ENCODE peak calls at places on chromosomes 2 and 18, in seven cellular contexts. One of them, this sample, is unnamed.

GRCh38 chr18:13539843-13540535 is 186.4 kb downstream of the FAM210A start:
- DNase-seq in activated CD8-positive, alpha-beta memory T cell treated with anti-CD3 and anti-CD28 coated beads, Interleukin-2, amount 10 ng/mL, durations not matched to agents 7 days and 5 days: peak; percentile 19
- DNase-seq in nephron progenitor cell: no peak
- DNase-seq in cardiac fibroblast: no peak
- DNase-seq in left cardiac atrium: no peak
- DNase-seq in fibroblast of lung: no peak
- DNase-seq in H54: no peak
- DNase-seq in this sample: no peak

GRCh38 chr18:55382277-55382805 is 205.7 kb downstream of the TCF4 start:
- DNase-seq in left cardiac atrium: no peak
- DNase-seq in fibroblast of lung: no peak
- DNase-seq in nephron progenitor cell: no peak
- DNase-seq in H54: no peak
- DNase-seq in activated CD8-positive, alpha-beta memory T cell treated with anti-CD3 and anti-CD28 coated beads, Interleukin-2, amount 10 ng/mL, durations not matched to agents 7 days and 5 days: no peak
- DNase-seq in cardiac fibroblast: peak; percentile 18
- DNase-seq in this sample: no peak

GRCh38 chr2:138581909-138582308 is 80.3 kb downstream of the SPOPL start:
- DNase-seq in fibroblast of lung: no peak
- DNase-seq in H54: no peak
- DNase-seq in nephron progenitor cell: no peak
- DNase-seq in cardiac fibroblast: no peak
- DNase-seq in activated CD8-positive, alpha-beta memory T cell treated with anti-CD3 and anti-CD28 coated beads, Interleukin-2, amount 10 ng/mL, durations not matched to agents 7 days and 5 days: no peak
- DNase-seq in left cardiac atrium: no peak
- DNase-seq in this sample: no peak

GRCh38 chr18:29012364-29012763 is 835.4 kb upstream of the CDH2 start:
- DNase-seq in cardiac fibroblast: no peak
- DNase-seq in fibroblast of lung: no peak
- DNase-seq in left cardiac atrium: no peak
- DNase-seq in activated CD8-positive, alpha-beta memory T cell treated with anti-CD3 and anti-CD28 coated beads, Interleukin-2, amount 10 ng/mL, durations not matched to agents 7 days and 5 days: no peak
- DNase-seq in nephron progenitor cell: no peak
- DNase-seq in H54: no peak
- DNase-seq in this sample: no peak

GRCh38 chr2:80112790-80113189 is 191.8 kb downstream of the LRRTM1 start:
- DNase-seq in left cardiac atrium: no peak
- DNase-seq in cardiac fibroblast: no peak
- DNase-seq in activated CD8-positive, alpha-beta memory T cell treated with anti-CD3 and anti-CD28 coated beads, Interleukin-2, amount 10 ng/mL, durations not matched to agents 7 days and 5 days: no peak
- DNase-seq in fibroblast of lung: no peak
- DNase-seq in nephron progenitor cell: no peak
- DNase-seq in H54: no peak
- DNase-seq in this sample: no peak

GRCh38 chr2:139791330-139791729 is 1011.1 kb upstream of the NXPH2 start:
- DNase-seq in left cardiac atrium: no peak
- DNase-seq in nephron progenitor cell: no peak
- DNase-seq in cardiac fibroblast: no peak
- DNase-seq in H54: no peak
- DNase-seq in activated CD8-positive, alpha-beta memory T cell treated with anti-CD3 and anti-CD28 coated beads, Interleukin-2, amount 10 ng/mL, durations not matched to agents 7 days and 5 days: no peak
- DNase-seq in fibroblast of lung: no peak
- DNase-seq in this sample: no peak

GRCh38 chr2:63614983-63615945 is 26.5 kb downstream of the MDH1 start:
- DNase-seq in activated CD8-positive, alpha-beta memory T cell treated with anti-CD3 and anti-CD28 coated beads, Interleukin-2, amount 10 ng/mL, durations not matched to agents 7 days and 5 days: no peak
- DNase-seq in fibroblast of lung: no peak
- DNase-seq in H54: peak; percentile 9
- DNase-seq in left cardiac atrium: no peak
- DNase-seq in cardiac fibroblast: peak; percentile 69
- DNase-seq in nephron progenitor cell: no peak
- DNase-seq in this sample: no peak

GRCh38 chr18:50281972-50282520 is 723 bp upstream of the MBD1 start:
- DNase-seq in fibroblast of lung: no peak
- DNase-seq in H54: no peak
- DNase-seq in left cardiac atrium: peak; percentile 28
- DNase-seq in nephron progenitor cell: no peak
- DNase-seq in activated CD8-positive, alpha-beta memory T cell treated with anti-CD3 and anti-CD28 coated beads, Interleukin-2, amount 10 ng/mL, durations not matched to agents 7 days and 5 days: no peak
- DNase-seq in cardiac fibroblast: no peak
- DNase-seq in this sample: peak; percentile 26

GRCh38 chr2:42138163-42139016 is 30.8 kb upstream of the EML4 start:
- DNase-seq in activated CD8-positive, alpha-beta memory T cell treated with anti-CD3 and anti-CD28 coated beads, Interleukin-2, amount 10 ng/mL, durations not matched to agents 7 days and 5 days: no peak
- DNase-seq in H54: no peak
- DNase-seq in cardiac fibroblast: peak; percentile 96
- DNase-seq in left cardiac atrium: no peak
- DNase-seq in fibroblast of lung: peak; percentile 98
- DNase-seq in nephron progenitor cell: no peak
- DNase-seq in this sample: no peak

GRCh38 chr2:137947714-137948336 is 16.4 kb upstream of the HNMT start:
- DNase-seq in nephron progenitor cell: peak; percentile 59
- DNase-seq in cardiac fibroblast: peak; percentile 89
- DNase-seq in H54: no peak
- DNase-seq in activated CD8-positive, alpha-beta memory T cell treated with anti-CD3 and anti-CD28 coated beads, Interleukin-2, amount 10 ng/mL, durations not matched to agents 7 days and 5 days: peak; percentile 41
- DNase-seq in fibroblast of lung: peak; percentile 85
- DNase-seq in left cardiac atrium: peak; percentile 82
- DNase-seq in this sample: no peak

GRCh38 chr2:159661286-159661685 is 44.9 kb upstream of the BAZ2B start:
- DNase-seq in left cardiac atrium: no peak
- DNase-seq in nephron progenitor cell: no peak
- DNase-seq in H54: no peak
- DNase-seq in fibroblast of lung: peak; percentile 41
- DNase-seq in cardiac fibroblast: peak; percentile 20
- DNase-seq in activated CD8-positive, alpha-beta memory T cell treated with anti-CD3 and anti-CD28 coated beads, Interleukin-2, amount 10 ng/mL, durations not matched to agents 7 days and 5 days: no peak
- DNase-seq in this sample: no peak

GRCh38 chr18:79476918-79477685 is 81.4 kb downstream of the NFATC1 start:
- DNase-seq in nephron progenitor cell: no peak
- DNase-seq in left cardiac atrium: peak; percentile 11
- DNase-seq in H54: no peak
- DNase-seq in fibroblast of lung: no peak
- DNase-seq in activated CD8-positive, alpha-beta memory T cell treated with anti-CD3 and anti-CD28 coated beads, Interleukin-2, amount 10 ng/mL, durations not matched to agents 7 days and 5 days: no peak
- DNase-seq in cardiac fibroblast: no peak
- DNase-seq in this sample: no peak

GRCh38 chr18:68840554-68841263 is 42.8 kb downstream of the CCDC102B start:
- DNase-seq in activated CD8-positive, alpha-beta memory T cell treated with anti-CD3 and anti-CD28 coated beads, Interleukin-2, amount 10 ng/mL, durations not matched to agents 7 days and 5 days: no peak
- DNase-seq in left cardiac atrium: peak; percentile 32
- DNase-seq in cardiac fibroblast: peak; percentile 98
- DNase-seq in nephron progenitor cell: no peak
- DNase-seq in fibroblast of lung: peak; percentile 96
- DNase-seq in H54: peak; percentile 1
- DNase-seq in this sample: no peak

GRCh38 chr2:13654416-13654815 is 937.7 kb downstream of the TRIB2 start:
- DNase-seq in nephron progenitor cell: no peak
- DNase-seq in cardiac fibroblast: no peak
- DNase-seq in left cardiac atrium: no peak
- DNase-seq in activated CD8-positive, alpha-beta memory T cell treated with anti-CD3 and anti-CD28 coated beads, Interleukin-2, amount 10 ng/mL, durations not matched to agents 7 days and 5 days: no peak
- DNase-seq in fibroblast of lung: no peak
- DNase-seq in H54: no peak
- DNase-seq in this sample: no peak

GRCh38 chr18:13909141-13909540 is 6.2 kb downstream of the MC2R start:
- DNase-seq in H54: no peak
- DNase-seq in left cardiac atrium: no peak
- DNase-seq in fibroblast of lung: no peak
- DNase-seq in nephron progenitor cell: no peak
- DNase-seq in activated CD8-positive, alpha-beta memory T cell treated with anti-CD3 and anti-CD28 coated beads, Interleukin-2, amount 10 ng/mL, durations not matched to agents 7 days and 5 days: no peak
- DNase-seq in cardiac fibroblast: no peak
- DNase-seq in this sample: no peak

GRCh38 chr2:15047184-15047583 is 414.7 kb downstream of the LRATD1 start:
- DNase-seq in activated CD8-positive, alpha-beta memory T cell treated with anti-CD3 and anti-CD28 coated beads, Interleukin-2, amount 10 ng/mL, durations not matched to agents 7 days and 5 days: no peak
- DNase-seq in nephron progenitor cell: no peak
- DNase-seq in fibroblast of lung: no peak
- DNase-seq in cardiac fibroblast: no peak
- DNase-seq in H54: no peak
- DNase-seq in left cardiac atrium: no peak
- DNase-seq in this sample: no peak

GRCh38 chr2:30866974-30867373 is 59.7 kb upstream of the CAPN13 start:
- DNase-seq in fibroblast of lung: no peak
- DNase-seq in left cardiac atrium: no peak
- DNase-seq in nephron progenitor cell: no peak
- DNase-seq in activated CD8-positive, alpha-beta memory T cell treated with anti-CD3 and anti-CD28 coated beads, Interleukin-2, amount 10 ng/mL, durations not matched to agents 7 days and 5 days: no peak
- DNase-seq in cardiac fibroblast: no peak
- DNase-seq in H54: no peak
- DNase-seq in this sample: no peak

GRCh38 chr2:16099326-16099725 is 159.0 kb downstream of the MYCN start:
- DNase-seq in nephron progenitor cell: no peak
- DNase-seq in left cardiac atrium: no peak
- DNase-seq in activated CD8-positive, alpha-beta memory T cell treated with anti-CD3 and anti-CD28 coated beads, Interleukin-2, amount 10 ng/mL, durations not matched to agents 7 days and 5 days: no peak
- DNase-seq in H54: no peak
- DNase-seq in cardiac fibroblast: no peak
- DNase-seq in fibroblast of lung: no peak
- DNase-seq in this sample: no peak

GRCh38 chr2:172102159-172102857 is 392 bp downstream of the DLX2 start:
- DNase-seq in left cardiac atrium: no peak
- DNase-seq in nephron progenitor cell: peak; percentile 58
- DNase-seq in activated CD8-positive, alpha-beta memory T cell treated with anti-CD3 and anti-CD28 coated beads, Interleukin-2, amount 10 ng/mL, durations not matched to agents 7 days and 5 days: no peak
- DNase-seq in cardiac fibroblast: peak; percentile 61
- DNase-seq in H54: no peak
- DNase-seq in fibroblast of lung: no peak
- DNase-seq in this sample: no peak

GRCh38 chr18:62523631-62524442 is 1.0 kb downstream of the ZCCHC2 start:
- DNase-seq in fibroblast of lung: peak; percentile 49
- DNase-seq in H54: no peak
- DNase-seq in activated CD8-positive, alpha-beta memory T cell treated with anti-CD3 and anti-CD28 coated beads, Interleukin-2, amount 10 ng/mL, durations not matched to agents 7 days and 5 days: peak; percentile 68
- DNase-seq in left cardiac atrium: peak; percentile 66
- DNase-seq in cardiac fibroblast: peak; percentile 60
- DNase-seq in nephron progenitor cell: peak; percentile 63
- DNase-seq in this sample: peak; percentile 49

GRCh38 chr2:196983934-196984333 is 57.4 kb upstream of the PGAP1 start:
- DNase-seq in nephron progenitor cell: no peak
- DNase-seq in H54: no peak
- DNase-seq in activated CD8-positive, alpha-beta memory T cell treated with anti-CD3 and anti-CD28 coated beads, Interleukin-2, amount 10 ng/mL, durations not matched to agents 7 days and 5 days: no peak
- DNase-seq in cardiac fibroblast: peak; percentile 80
- DNase-seq in left cardiac atrium: no peak
- DNase-seq in fibroblast of lung: peak; percentile 91
- DNase-seq in this sample: no peak

GRCh38 chr2:24435391-24436316 is 55.4 kb upstream of the NCOA1 start:
- DNase-seq in activated CD8-positive, alpha-beta memory T cell treated with anti-CD3 and anti-CD28 coated beads, Interleukin-2, amount 10 ng/mL, durations not matched to agents 7 days and 5 days: no peak
- DNase-seq in cardiac fibroblast: peak; percentile 58
- DNase-seq in nephron progenitor cell: no peak
- DNase-seq in fibroblast of lung: peak; percentile 84
- DNase-seq in left cardiac atrium: peak; percentile 80
- DNase-seq in H54: no peak
- DNase-seq in this sample: no peak

GRCh38 chr2:95023222-95023597 is 2.3 kb upstream of the MAL start:
- DNase-seq in left cardiac atrium: no peak
- DNase-seq in fibroblast of lung: no peak
- DNase-seq in H54: no peak
- DNase-seq in activated CD8-positive, alpha-beta memory T cell treated with anti-CD3 and anti-CD28 coated beads, Interleukin-2, amount 10 ng/mL, durations not matched to agents 7 days and 5 days: peak; percentile 77
- DNase-seq in cardiac fibroblast: no peak
- DNase-seq in nephron progenitor cell: no peak
- DNase-seq in this sample: no peak

GRCh38 chr2:217714268-217714643 is 288.5 kb downstream of the TNS1 start:
- DNase-seq in H54: peak; percentile 39
- DNase-seq in activated CD8-positive, alpha-beta memory T cell treated with anti-CD3 and anti-CD28 coated beads, Interleukin-2, amount 10 ng/mL, durations not matched to agents 7 days and 5 days: no peak
- DNase-seq in fibroblast of lung: peak; percentile 26
- DNase-seq in cardiac fibroblast: peak; percentile 66
- DNase-seq in left cardiac atrium: peak; percentile 78
- DNase-seq in nephron progenitor cell: peak; percentile 19
- DNase-seq in this sample: no peak

GRCh38 chr2:17522303-17522702 is 4.1 kb upstream of the RAD51AP2 start:
- DNase-seq in activated CD8-positive, alpha-beta memory T cell treated with anti-CD3 and anti-CD28 coated beads, Interleukin-2, amount 10 ng/mL, durations not matched to agents 7 days and 5 days: no peak
- DNase-seq in left cardiac atrium: no peak
- DNase-seq in H54: no peak
- DNase-seq in cardiac fibroblast: no peak
- DNase-seq in nephron progenitor cell: no peak
- DNase-seq in fibroblast of lung: no peak
- DNase-seq in this sample: no peak

GRCh38 chr2:28470759-28471158 is 25.1 kb upstream of the PLB1 start:
- DNase-seq in fibroblast of lung: no peak
- DNase-seq in left cardiac atrium: no peak
- DNase-seq in nephron progenitor cell: no peak
- DNase-seq in H54: no peak
- DNase-seq in cardiac fibroblast: no peak
- DNase-seq in activated CD8-positive, alpha-beta memory T cell treated with anti-CD3 and anti-CD28 coated beads, Interleukin-2, amount 10 ng/mL, durations not matched to agents 7 days and 5 days: no peak
- DNase-seq in this sample: no peak

GRCh38 chr2:157216421-157216965 is 41.0 kb upstream of the GALNT5 start:
- DNase-seq in H54: no peak
- DNase-seq in left cardiac atrium: no peak
- DNase-seq in fibroblast of lung: no peak
- DNase-seq in nephron progenitor cell: no peak
- DNase-seq in activated CD8-positive, alpha-beta memory T cell treated with anti-CD3 and anti-CD28 coated beads, Interleukin-2, amount 10 ng/mL, durations not matched to agents 7 days and 5 days: no peak
- DNase-seq in cardiac fibroblast: no peak
- DNase-seq in this sample: no peak

GRCh38 chr2:149169653-149170052 is 131.2 kb downstream of the LYPD6B start:
- DNase-seq in nephron progenitor cell: no peak
- DNase-seq in fibroblast of lung: no peak
- DNase-seq in cardiac fibroblast: no peak
- DNase-seq in left cardiac atrium: no peak
- DNase-seq in H54: no peak
- DNase-seq in activated CD8-positive, alpha-beta memory T cell treated with anti-CD3 and anti-CD28 coated beads, Interleukin-2, amount 10 ng/mL, durations not matched to agents 7 days and 5 days: no peak
- DNase-seq in this sample: no peak

GRCh38 chr2:61017556-61018318 is at the start of the genes PEX13 and PUS10:
- DNase-seq in left cardiac atrium: peak; percentile 79
- DNase-seq in H54: peak; percentile 71
- DNase-seq in fibroblast of lung: peak; percentile 75
- DNase-seq in activated CD8-positive, alpha-beta memory T cell treated with anti-CD3 and anti-CD28 coated beads, Interleukin-2, amount 10 ng/mL, durations not matched to agents 7 days and 5 days: peak; percentile 81
- DNase-seq in cardiac fibroblast: peak; percentile 80
- DNase-seq in nephron progenitor cell: peak; percentile 69
- DNase-seq in this sample: peak; percentile 65

This sample was measured in NK-92 treated with Interleukin-12 subunit alpha and Interleukin-12 subunit beta, amount 100 ng/mL, for 24 hours.